ENCODE peak calls at places on chromosomes 3 and 15, in six cellular contexts. V, U, I, K, A and R are unnamed samples.

GRCh38 chr15:69979269-69979668 is 118.4 kb downstream of the TLE3 start:
- DNase-seq in V (no peak), U (no peak), I (no peak), K (peak; percentile 43), A (no peak), R (no peak)

GRCh38 chr3:170776887-170777551 is 93.0 kb downstream of the RPL22L1 start:
- DNase-seq in V (no peak), U (no peak), I (no peak), K (no peak), A (no peak), R (no peak)

GRCh38 chr3:181316481-181316880 is 326.9 kb upstream of the DNAJC19 start:
- DNase-seq in V (no peak), U (no peak), I (no peak), K (no peak), A (no peak), R (peak; percentile 40)

GRCh38 chr3:69791919-69792399 is 52.7 kb downstream of the MITF start:
- DNase-seq in V (no peak), U (no peak), I (no peak), K (no peak), A (no peak), R (no peak)

GRCh38 chr3:37956353-37957184 is 34.0 kb upstream of the VILL start:
- DNase-seq in V (no peak), U (no peak), I (no peak), K (no peak), A (no peak), R (no peak)

GRCh38 chr3:169710619-169711018 is 47.1 kb upstream of the MECOM start:
- DNase-seq in V (no peak), U (no peak), I (no peak), K (no peak), A (no peak), R (no peak)

GRCh38 chr15:64928626-64929220 is 17.0 kb downstream of the ANKDD1A start:
- DNase-seq in V (peak; percentile 39), U (no peak), I (no peak), K (no peak), A (no peak), R (no peak)

GRCh38 chr3:29335438-29335837 is 54.6 kb downstream of the RBMS3 start:
- DNase-seq in V (no peak), U (no peak), I (peak; percentile 15), K (no peak), A (no peak), R (peak; percentile 82)

GRCh38 chr3:53921296-53921695 is 29.6 kb upstream of the SELENOK start:
- DNase-seq in V (no peak), U (peak; percentile 4), I (no peak), K (no peak), A (no peak), R (no peak)

GRCh38 chr3:16609927-16610580 is 4.8 kb upstream of the DAZL start:
- DNase-seq in V (no peak), U (no peak), I (no peak), K (no peak), A (no peak), R (no peak)

GRCh38 chr3:125145751-125146475 is 66.6 kb downstream of the SLC12A8 start:
- DNase-seq in V (no peak), U (no peak), I (no peak), K (no peak), A (no peak), R (no peak)

GRCh38 chr3:156215751-156216150 is 95.4 kb downstream of the KCNAB1 start:
- DNase-seq in V (no peak), U (no peak), I (no peak), K (no peak), A (no peak), R (no peak)

GRCh38 chr3:172221550-172221949 is 182.2 kb downstream of the FNDC3B start:
- DNase-seq in V (no peak), U (no peak), I (no peak), K (no peak), A (no peak), R (no peak)

GRCh38 chr3:124428372-124429128 is 301.7 kb upstream of the UMPS start:
- DNase-seq in V (no peak), U (no peak), I (no peak), K (no peak), A (no peak), R (no peak)

GRCh38 chr3:107796786-107797185 is 274.0 kb downstream of the BBX start:
- DNase-seq in V (no peak), U (no peak), I (no peak), K (no peak), A (no peak), R (no peak)

GRCh38 chr15:89429023-89429422 is 67.4 kb downstream of the RHCG start:
- DNase-seq in V (no peak), U (no peak), I (no peak), K (no peak), A (no peak), R (no peak)

GRCh38 chr15:82231842-82232241 is 30.7 kb downstream of the EFL1 start:
- DNase-seq in V (no peak), U (no peak), I (no peak), K (no peak), A (no peak), R (no peak)

GRCh38 chr3:139894638-139894989 is 40.4 kb upstream of the CLSTN2 start:
- DNase-seq in V (no peak), U (no peak), I (no peak), K (no peak), A (no peak), R (no peak)

DNA sequence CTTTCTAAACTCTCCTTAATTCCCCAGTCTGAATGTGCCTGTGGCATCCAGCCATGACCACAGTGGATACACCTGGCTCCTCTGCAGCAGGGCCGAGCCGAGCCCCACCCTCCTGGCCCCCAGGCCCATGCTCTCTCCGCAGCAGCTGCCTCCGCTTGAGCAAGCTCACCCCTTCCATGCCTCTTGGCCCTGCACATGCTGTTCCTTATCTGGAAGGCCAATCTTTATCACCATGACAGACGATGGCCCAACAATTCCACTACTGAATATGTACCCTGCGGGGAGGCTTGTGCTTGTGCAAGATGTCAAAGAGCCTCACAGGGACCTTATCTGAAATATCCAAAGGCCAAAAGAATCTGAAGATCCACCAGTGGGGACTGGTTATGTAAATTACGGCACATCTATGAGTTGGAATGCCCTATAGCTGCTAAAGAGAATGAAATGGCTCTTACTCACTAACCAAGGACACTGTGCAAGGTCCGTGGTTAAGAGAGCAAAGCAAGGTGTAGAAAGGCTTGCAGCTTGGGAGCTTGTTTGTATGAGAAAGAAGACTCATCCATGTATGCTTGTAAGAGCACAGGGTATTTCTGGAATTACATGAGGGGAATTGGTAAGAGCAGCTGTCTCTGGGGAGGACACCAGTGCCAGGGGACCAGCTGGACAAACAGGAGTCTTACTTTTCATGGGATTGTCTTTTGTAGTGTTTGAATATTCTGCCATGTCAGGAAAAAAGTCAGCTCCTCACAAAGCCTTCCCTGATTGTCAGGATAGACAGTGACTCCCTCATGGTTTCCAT is 55.2 kb downstream of the WNT7A start:
- DNase-seq in V (no peak), U (no peak), I (no peak), K (no peak), A (no peak), R (no peak)
- TF ChIP-seq POLR2AphosphoS5 in V (no peak), U (no peak), I (no peak), K (no peak), A (no peak), R (no peak)

GRCh38 chr15:75483106-75483505 is 31.6 kb upstream of the SIN3A start:
- DNase-seq in V (no peak), U (no peak), I (no peak), K (no peak), A (no peak), R (no peak)

GRCh38 chr15:75483961-75484360 is 32.5 kb upstream of the SIN3A start:
- DNase-seq in V (no peak), U (no peak), I (no peak), K (no peak), A (no peak), R (no peak)

DNA sequence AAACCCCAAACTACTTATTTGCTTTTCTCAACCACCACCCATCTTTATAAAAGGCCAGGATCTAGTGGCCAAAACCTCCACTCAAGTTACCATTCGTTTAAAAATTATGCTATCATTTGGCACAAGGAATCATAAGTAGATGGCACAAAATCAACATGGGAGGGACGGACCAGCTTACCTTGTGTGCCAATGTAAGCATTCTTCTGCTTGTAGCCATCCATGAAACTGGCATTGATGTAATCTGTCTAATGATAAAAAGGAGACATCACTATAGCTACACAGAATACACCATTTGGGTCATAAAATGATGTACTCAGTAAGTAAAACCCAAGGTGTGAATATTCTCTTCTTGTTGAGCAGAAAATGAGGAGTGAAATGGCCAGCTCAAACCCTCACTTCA is 28.2 kb upstream of the SIN3A start:
- DNase-seq in V (no peak), U (no peak), I (no peak), K (no peak), A (no peak), R (no peak)
- TF ChIP-seq POLR2AphosphoS5 in V (no peak), U (no peak), I (no peak), K (no peak), A (no peak), R (no peak)

DNA sequence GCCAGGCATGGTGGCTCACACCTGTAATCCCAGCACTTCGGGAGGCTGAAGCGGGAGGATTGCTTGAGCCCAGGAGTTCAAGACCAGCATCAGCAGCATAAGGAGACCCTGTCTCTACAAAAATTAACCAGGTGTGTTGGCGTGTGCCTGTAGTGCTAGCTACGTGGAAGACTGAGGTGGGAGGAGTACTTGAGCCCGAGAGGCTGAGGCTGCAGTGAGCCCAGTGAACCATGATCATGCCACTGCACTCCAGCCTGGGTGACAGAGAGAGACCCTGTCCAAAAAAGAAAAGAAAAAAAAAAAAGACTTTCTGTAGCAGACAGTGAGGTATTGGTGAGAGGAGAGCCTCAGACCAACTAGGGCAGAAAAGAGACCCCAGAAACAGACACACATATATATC is 263.8 kb downstream of the XXYLT1 start:
- DNase-seq in V (no peak), U (no peak), I (no peak), K (no peak), A (no peak), R (no peak)
- TF ChIP-seq POLR2AphosphoS5 in V (no peak), U (no peak), I (no peak), K (no peak), A (no peak), R (no peak)

GRCh38 chr3:134624537-134625287 is 26.1 kb downstream of the KY start:
- DNase-seq in V (peak; percentile 16), U (no peak), I (no peak), K (no peak), A (no peak), R (no peak)

GRCh38 chr3:134623615-134624245 is 27.1 kb downstream of the KY start:
- DNase-seq in V (peak; percentile 17), U (no peak), I (no peak), K (no peak), A (no peak), R (no peak)

GRCh38 chr3:134620476-134621115 is 30.2 kb downstream of the KY start:
- DNase-seq in V (peak; percentile 17), U (no peak), I (no peak), K (no peak), A (no peak), R (no peak)

GRCh38 chr3:134621824-134622223 is 29.0 kb downstream of the KY start:
- DNase-seq in V (no peak), U (no peak), I (no peak), K (no peak), A (no peak), R (no peak)

DNA sequence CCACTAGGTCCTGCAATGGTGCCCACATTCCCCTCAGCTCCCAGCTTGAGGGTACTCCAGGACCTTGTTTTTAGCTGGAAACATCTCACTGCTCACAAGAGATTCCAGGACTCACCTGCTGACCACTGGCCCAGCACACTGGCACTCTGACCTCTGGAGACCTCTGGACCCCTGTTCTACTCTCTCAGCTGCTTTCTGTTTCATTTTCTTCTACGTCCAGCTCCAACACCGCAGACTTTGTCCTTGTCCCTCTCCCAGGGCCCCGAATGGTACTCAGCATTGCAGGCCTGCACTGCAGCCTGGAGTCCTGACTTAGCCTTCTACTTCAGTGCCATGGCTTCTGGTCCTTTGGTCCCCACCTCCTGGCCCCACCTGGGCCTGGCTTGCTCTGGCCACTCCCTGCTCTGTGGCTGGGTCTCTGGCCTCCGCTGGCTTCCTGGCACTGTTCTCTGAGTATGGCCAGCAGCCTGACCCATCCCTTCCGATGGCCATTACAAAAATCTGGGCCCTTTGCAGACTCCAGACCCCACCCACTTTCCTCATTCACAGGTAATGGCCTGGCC is 27.9 kb downstream of the KY start:
- DNase-seq in V (peak; percentile 26), U (no peak), I (no peak), K (no peak), A (no peak), R (no peak)
- TF ChIP-seq POLR2AphosphoS5 in V (no peak), U (no peak), I (no peak), K (no peak), A (no peak), R (no peak)